ENCODE peak calls at places on chromosome 3, in seven cellular contexts. One of them, this sample, is unnamed. For H3K27me3, the result is how much of the 10 kb centered on the place peaks cover.

GRCh38 chr3:149186219-149186618 is 35.4 kb downstream of the CP start:
- DNase-seq in esophagus muscularis mucosa: no peak
- DNase-seq in ovary: no peak
- DNase-seq in SK-N-SH: no peak
- DNase-seq in K562: peak
- DNase-seq in transverse colon: no peak
- DNase-seq in sigmoid colon: no peak
- DNase-seq in this sample: no peak

GRCh38 chr3:112647122-112647521 is 6.2 kb upstream of the CCDC80 start:
- DNase-seq in esophagus muscularis mucosa: no peak
- DNase-seq in ovary: no peak
- DNase-seq in SK-N-SH: no peak
- DNase-seq in K562: no peak
- DNase-seq in transverse colon: no peak
- DNase-seq in sigmoid colon: no peak
- DNase-seq in this sample: no peak

GRCh38 chr3:105823149-105823866 is 45.5 kb downstream of the CBLB start:
- DNase-seq in esophagus muscularis mucosa: no peak
- DNase-seq in ovary: peak
- DNase-seq in SK-N-SH: no peak
- DNase-seq in K562: peak
- DNase-seq in transverse colon: no peak
- DNase-seq in sigmoid colon: no peak
- DNase-seq in this sample: no peak

GRCh38 chr3:192060160-192060783 is 599.3 kb downstream of the PYDC2 start:
- DNase-seq in esophagus muscularis mucosa: no peak
- DNase-seq in ovary: no peak
- DNase-seq in SK-N-SH: no peak
- DNase-seq in K562: no peak
- DNase-seq in transverse colon: no peak
- DNase-seq in sigmoid colon: no peak
- DNase-seq in this sample: no peak

GRCh38 chr3:181880339-181880738 is 168.6 kb downstream of the SOX2 start:
- DNase-seq in esophagus muscularis mucosa: no peak
- DNase-seq in ovary: no peak
- DNase-seq in SK-N-SH: peak
- DNase-seq in K562: no peak
- DNase-seq in transverse colon: no peak
- DNase-seq in sigmoid colon: no peak
- DNase-seq in this sample: no peak

GRCh38 chr3:52454235-52454937 is 545 bp upstream of the TNNC1 start:
- DNase-seq in esophagus muscularis mucosa: no peak
- DNase-seq in ovary: no peak
- DNase-seq in SK-N-SH: no peak
- DNase-seq in K562: no peak
- DNase-seq in transverse colon: no peak
- DNase-seq in sigmoid colon: no peak
- DNase-seq in this sample: peak

GRCh38 chr3:142886938-142887337 is 1.9 kb downstream of the PCOLCE2 start:
- DNase-seq in esophagus muscularis mucosa: no peak
- DNase-seq in ovary: no peak
- DNase-seq in SK-N-SH: no peak
- DNase-seq in K562: peak
- DNase-seq in transverse colon: no peak
- DNase-seq in sigmoid colon: no peak
- DNase-seq in this sample: no peak

GRCh38 chr3:124492824-124493223 is 237.4 kb upstream of the UMPS start:
- DNase-seq in esophagus muscularis mucosa: no peak
- DNase-seq in ovary: peak
- DNase-seq in SK-N-SH: peak
- DNase-seq in K562: peak
- DNase-seq in transverse colon: peak
- DNase-seq in sigmoid colon: no peak
- DNase-seq in this sample: peak

GRCh38 chr3:124202754-124203153 is 210.8 kb upstream of the ROPN1 start:
- DNase-seq in esophagus muscularis mucosa: no peak
- DNase-seq in ovary: peak
- DNase-seq in SK-N-SH: peak
- DNase-seq in K562: no peak
- DNase-seq in transverse colon: peak
- DNase-seq in sigmoid colon: peak
- DNase-seq in this sample: no peak

GRCh38 chr3:19543212-19543841 is 390.7 kb downstream of the EFHB start:
- DNase-seq in esophagus muscularis mucosa: no peak
- DNase-seq in ovary: no peak
- DNase-seq in SK-N-SH: peak
- DNase-seq in K562: no peak
- DNase-seq in transverse colon: no peak
- DNase-seq in sigmoid colon: no peak
- DNase-seq in this sample: no peak

GRCh38 chr3:88150371-88150770 is 612 bp downstream of the C3orf38 start:
- DNase-seq in esophagus muscularis mucosa: no peak
- DNase-seq in ovary: no peak
- DNase-seq in SK-N-SH: peak
- DNase-seq in K562: peak
- DNase-seq in transverse colon: no peak
- DNase-seq in sigmoid colon: no peak
- DNase-seq in this sample: no peak

GRCh38 chr3:58824285-58824684 is 157.7 kb upstream of the FAM3D start:
- DNase-seq in esophagus muscularis mucosa: no peak
- DNase-seq in ovary: no peak
- DNase-seq in SK-N-SH: peak
- DNase-seq in K562: peak
- DNase-seq in transverse colon: peak
- DNase-seq in sigmoid colon: no peak
- DNase-seq in this sample: peak

GRCh38 chr3:194977341-194977740 is 291.7 kb downstream of the FAM43A start:
- DNase-seq in esophagus muscularis mucosa: peak
- DNase-seq in ovary: no peak
- DNase-seq in SK-N-SH: no peak
- DNase-seq in K562: no peak
- DNase-seq in transverse colon: no peak
- DNase-seq in sigmoid colon: no peak
- DNase-seq in this sample: no peak

GRCh38 chr3:93994056-93994455 is 14.1 kb downstream of the ARL13B start:
- DNase-seq in esophagus muscularis mucosa: no peak
- DNase-seq in ovary: no peak
- DNase-seq in SK-N-SH: no peak
- DNase-seq in K562: no peak
- DNase-seq in transverse colon: no peak
- DNase-seq in sigmoid colon: no peak
- DNase-seq in this sample: no peak

GRCh38 chr3:30658328-30659052 is 52.1 kb downstream of the TGFBR2 start:
- DNase-seq in esophagus muscularis mucosa: no peak
- DNase-seq in ovary: no peak
- DNase-seq in SK-N-SH: no peak
- DNase-seq in K562: no peak
- DNase-seq in transverse colon: no peak
- DNase-seq in sigmoid colon: no peak
- DNase-seq in this sample: no peak

GRCh38 chr3:129259612-129260477 is 10.4 kb downstream of the COPG1 start:
- DNase-seq in esophagus muscularis mucosa: no peak
- DNase-seq in ovary: no peak
- DNase-seq in SK-N-SH: no peak
- DNase-seq in K562: no peak
- DNase-seq in transverse colon: peak
- DNase-seq in sigmoid colon: peak
- DNase-seq in this sample: peak
- H3K27ac ChIP-seq in esophagus muscularis mucosa: no peak
- H3K27ac ChIP-seq in ovary: no peak
- H3K27ac ChIP-seq in SK-N-SH: no peak
- H3K27ac ChIP-seq in K562: no peak
- H3K27ac ChIP-seq in transverse colon: peak
- H3K27ac ChIP-seq in sigmoid colon: no peak
- H3K27ac ChIP-seq in this sample: no peak

GRCh38 chr3:72601983-72602382 is 246.3 kb downstream of the SHQ1 start:
- DNase-seq in esophagus muscularis mucosa: no peak
- DNase-seq in ovary: no peak
- DNase-seq in SK-N-SH: no peak
- DNase-seq in K562: no peak
- DNase-seq in transverse colon: no peak
- DNase-seq in sigmoid colon: no peak
- DNase-seq in this sample: no peak
- H3K27me3 ChIP-seq in esophagus muscularis mucosa: under half
- H3K27me3 ChIP-seq in ovary: under half
- H3K27me3 ChIP-seq in SK-N-SH: under half
- H3K27me3 ChIP-seq in K562: under half
- H3K27me3 ChIP-seq in transverse colon: under half
- H3K27me3 ChIP-seq in sigmoid colon: under half
- H3K27me3 ChIP-seq in this sample: under half

GRCh38 chr3:98969295-98969694 is 67.8 kb upstream of the DCBLD2 start:
- DNase-seq in esophagus muscularis mucosa: no peak
- DNase-seq in ovary: no peak
- DNase-seq in SK-N-SH: no peak
- DNase-seq in K562: no peak
- DNase-seq in transverse colon: no peak
- DNase-seq in sigmoid colon: no peak
- DNase-seq in this sample: no peak

GRCh38 chr3:98972720-98973119 is 71.2 kb upstream of the DCBLD2 start:
- DNase-seq in esophagus muscularis mucosa: no peak
- DNase-seq in ovary: no peak
- DNase-seq in SK-N-SH: no peak
- DNase-seq in K562: peak
- DNase-seq in transverse colon: no peak
- DNase-seq in sigmoid colon: no peak
- DNase-seq in this sample: no peak

GRCh38 chr3:98972155-98972554 is 70.7 kb upstream of the DCBLD2 start:
- DNase-seq in esophagus muscularis mucosa: no peak
- DNase-seq in ovary: no peak
- DNase-seq in SK-N-SH: no peak
- DNase-seq in K562: no peak
- DNase-seq in transverse colon: no peak
- DNase-seq in sigmoid colon: no peak
- DNase-seq in this sample: no peak

GRCh38 chr3:98968824-98969223 is 67.3 kb upstream of the DCBLD2 start:
- DNase-seq in esophagus muscularis mucosa: no peak
- DNase-seq in ovary: no peak
- DNase-seq in SK-N-SH: no peak
- DNase-seq in K562: no peak
- DNase-seq in transverse colon: no peak
- DNase-seq in sigmoid colon: no peak
- DNase-seq in this sample: no peak

DNA sequence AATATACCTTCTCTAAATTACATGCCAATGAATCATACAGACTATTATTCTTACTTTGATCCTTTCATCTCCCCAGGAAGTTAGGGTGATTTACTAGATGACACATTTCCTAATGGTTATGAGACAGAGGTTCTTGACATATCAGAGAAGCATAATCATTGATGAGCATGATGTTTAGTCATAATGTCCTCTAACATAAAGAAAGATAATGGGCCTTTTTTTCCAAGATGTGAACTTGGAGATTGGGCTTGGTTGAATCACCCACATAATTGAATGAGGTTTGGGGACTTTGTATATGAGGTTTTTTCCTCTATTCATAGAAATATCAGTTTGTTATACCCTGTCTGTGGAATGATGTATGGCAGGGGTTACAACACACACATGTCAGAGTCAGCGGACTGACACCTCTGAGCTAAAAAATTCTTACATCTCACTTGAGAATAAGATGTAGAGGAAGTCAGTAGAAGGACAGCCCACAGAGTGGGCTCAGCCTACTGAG is 69.7 kb upstream of the DCBLD2 start:
- DNase-seq in esophagus muscularis mucosa: no peak
- DNase-seq in ovary: no peak
- DNase-seq in SK-N-SH: no peak
- DNase-seq in K562: no peak
- DNase-seq in transverse colon: no peak
- DNase-seq in sigmoid colon: no peak
- DNase-seq in this sample: no peak
- TF ChIP-seq EP300 in esophagus muscularis mucosa: no peak
- TF ChIP-seq EP300 in ovary: no peak
- TF ChIP-seq EP300 in SK-N-SH: peak
- TF ChIP-seq EP300 in K562: no peak
- TF ChIP-seq EP300 in transverse colon: no peak
- TF ChIP-seq EP300 in sigmoid colon: no peak
- TF ChIP-seq EP300 in this sample: no peak

DNA sequence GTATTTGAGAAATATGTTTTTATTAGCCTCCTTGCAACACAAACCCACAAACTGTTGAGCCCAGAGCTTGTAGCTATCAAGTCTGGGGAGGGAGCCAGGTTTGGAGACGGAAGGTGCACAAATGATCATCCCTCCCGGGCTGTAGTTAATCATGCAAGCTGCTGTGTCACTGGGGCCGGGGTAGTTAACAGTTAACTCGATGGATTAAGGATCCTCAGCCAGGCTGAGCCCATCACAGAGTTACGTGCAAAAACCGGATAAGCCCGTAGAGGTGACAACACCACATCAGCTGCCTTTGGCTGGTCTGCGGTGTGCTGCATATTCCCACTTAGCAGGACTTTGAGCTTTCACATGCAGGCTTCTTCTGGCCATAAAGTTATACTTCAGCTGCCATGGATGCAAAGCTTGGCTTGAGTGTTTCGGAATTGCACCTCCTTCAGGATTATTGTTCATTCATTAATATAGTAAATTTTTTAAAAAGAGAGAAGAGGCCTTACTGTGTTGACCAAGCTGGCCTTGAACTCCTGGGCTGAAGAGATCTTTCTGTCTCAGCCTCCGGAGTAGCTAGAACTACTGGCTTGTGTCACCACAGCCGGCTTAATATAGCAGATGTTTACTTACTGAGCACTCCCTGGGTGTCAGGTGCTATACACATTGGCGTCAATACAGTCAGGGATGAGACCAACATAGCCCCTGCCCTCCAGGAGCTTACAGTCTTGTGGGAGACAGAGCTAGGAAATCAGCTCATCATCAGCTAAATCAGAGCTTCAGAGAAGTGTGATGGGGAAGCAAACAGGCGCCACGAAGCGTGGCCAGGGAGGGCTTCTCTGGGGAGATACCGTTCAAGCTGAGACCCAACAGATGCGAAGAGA is 226.8 kb upstream of the BHLHE40 start:
- DNase-seq in esophagus muscularis mucosa: no peak
- DNase-seq in ovary: no peak
- DNase-seq in SK-N-SH: no peak
- DNase-seq in K562: peak
- DNase-seq in transverse colon: peak
- DNase-seq in sigmoid colon: no peak
- DNase-seq in this sample: no peak
- H3K27ac ChIP-seq in esophagus muscularis mucosa: peak
- H3K27ac ChIP-seq in ovary: peak
- H3K27ac ChIP-seq in SK-N-SH: peak
- H3K27ac ChIP-seq in K562: no peak
- H3K27ac ChIP-seq in transverse colon: peak
- H3K27ac ChIP-seq in sigmoid colon: peak
- H3K27ac ChIP-seq in this sample: peak

DNA sequence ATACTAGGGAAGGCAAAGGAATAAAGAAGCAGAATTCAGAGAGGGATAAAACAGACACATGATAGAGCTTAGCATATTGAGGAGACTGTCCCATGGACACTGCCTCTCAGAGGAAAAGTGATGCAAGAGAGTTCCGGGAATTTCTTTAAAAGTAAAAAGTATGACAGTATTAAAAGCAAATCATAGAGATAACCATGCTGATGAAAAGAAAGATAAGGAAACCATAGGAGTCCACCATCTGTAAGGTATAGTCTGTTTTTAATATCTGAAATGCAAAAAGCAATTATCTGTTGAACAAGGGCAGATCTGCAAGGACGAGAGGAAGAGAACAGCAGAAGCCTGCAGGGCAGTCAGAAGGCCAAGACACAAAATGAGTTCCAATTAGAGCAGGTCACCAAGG is 495.9 kb upstream of the GOLIM4 start:
- DNase-seq in esophagus muscularis mucosa: no peak
- DNase-seq in ovary: no peak
- DNase-seq in SK-N-SH: no peak
- DNase-seq in K562: no peak
- DNase-seq in transverse colon: no peak
- DNase-seq in sigmoid colon: no peak
- DNase-seq in this sample: no peak
- H3K27me3 ChIP-seq in esophagus muscularis mucosa: under half
- H3K27me3 ChIP-seq in ovary: under half
- H3K27me3 ChIP-seq in SK-N-SH: under half
- H3K27me3 ChIP-seq in K562: under half
- H3K27me3 ChIP-seq in transverse colon: under half
- H3K27me3 ChIP-seq in sigmoid colon: under half
- H3K27me3 ChIP-seq in this sample: under half